ENCODE peak calls at places on chromosomes 16 and 17, in eight cellular contexts. One of them, this sample, is unnamed.

GRCh38 chr17:56598471-56598870 is 5.0 kb downstream of the NOG start:
- DNase-seq in AG09309: no peak
- DNase-seq in AG09319: no peak
- DNase-seq in fibroblast of mammary gland: peak
- DNase-seq in tibial artery: no peak
- DNase-seq in ascending aorta: no peak
- DNase-seq in A549: no peak
- DNase-seq in CD4-positive, alpha-beta T cell: no peak
- DNase-seq in this sample: no peak

GRCh38 chr17:45256114-45256966 is 5.6 kb downstream of the SPATA32 start:
- DNase-seq in AG09309: no peak
- DNase-seq in AG09319: no peak
- DNase-seq in fibroblast of mammary gland: no peak
- DNase-seq in tibial artery: no peak
- DNase-seq in ascending aorta: no peak
- DNase-seq in A549: no peak
- DNase-seq in CD4-positive, alpha-beta T cell: no peak
- DNase-seq in this sample: no peak

GRCh38 chr17:70028397-70028796 is 46.6 kb upstream of the KCNJ16 start:
- DNase-seq in AG09309: no peak
- DNase-seq in AG09319: no peak
- DNase-seq in fibroblast of mammary gland: no peak
- DNase-seq in tibial artery: no peak
- DNase-seq in ascending aorta: no peak
- DNase-seq in A549: no peak
- DNase-seq in CD4-positive, alpha-beta T cell: no peak
- DNase-seq in this sample: no peak

GRCh38 chr16:17229766-17230165 is 241.0 kb downstream of the XYLT1 start:
- DNase-seq in AG09309: no peak
- DNase-seq in AG09319: no peak
- DNase-seq in fibroblast of mammary gland: peak
- DNase-seq in tibial artery: no peak
- DNase-seq in ascending aorta: no peak
- DNase-seq in A549: no peak
- DNase-seq in CD4-positive, alpha-beta T cell: no peak
- DNase-seq in this sample: no peak

GRCh38 chr17:39530513-39530912 is 69.2 kb downstream of the CDK12 start:
- DNase-seq in AG09309: no peak
- DNase-seq in AG09319: no peak
- DNase-seq in fibroblast of mammary gland: no peak
- DNase-seq in tibial artery: no peak
- DNase-seq in ascending aorta: no peak
- DNase-seq in A549: no peak
- DNase-seq in CD4-positive, alpha-beta T cell: no peak
- DNase-seq in this sample: no peak

GRCh38 chr17:9725575-9725974 is 65.8 kb downstream of the DHRS7C start:
- DNase-seq in AG09309: no peak
- DNase-seq in AG09319: no peak
- DNase-seq in fibroblast of mammary gland: no peak
- DNase-seq in tibial artery: no peak
- DNase-seq in ascending aorta: no peak
- DNase-seq in A549: no peak
- DNase-seq in CD4-positive, alpha-beta T cell: no peak
- DNase-seq in this sample: peak

GRCh38 chr17:82967268-82968032 is 112.0 kb upstream of the METRNL start:
- DNase-seq in AG09309: no peak
- DNase-seq in AG09319: no peak
- DNase-seq in fibroblast of mammary gland: no peak
- DNase-seq in tibial artery: no peak
- DNase-seq in ascending aorta: no peak
- DNase-seq in A549: no peak
- DNase-seq in CD4-positive, alpha-beta T cell: no peak
- DNase-seq in this sample: no peak

GRCh38 chr17:68509151-68510057 is 2.8 kb upstream of the PRKAR1A start:
- DNase-seq in AG09309: no peak
- DNase-seq in AG09319: no peak
- DNase-seq in fibroblast of mammary gland: no peak
- DNase-seq in tibial artery: no peak
- DNase-seq in ascending aorta: no peak
- DNase-seq in A549: no peak
- DNase-seq in CD4-positive, alpha-beta T cell: no peak
- DNase-seq in this sample: no peak

GRCh38 chr16:55643161-55643970 is 12.4 kb upstream of the SLC6A2 start:
- DNase-seq in AG09309: no peak
- DNase-seq in AG09319: no peak
- DNase-seq in fibroblast of mammary gland: peak
- DNase-seq in tibial artery: no peak
- DNase-seq in ascending aorta: no peak
- DNase-seq in A549: no peak
- DNase-seq in CD4-positive, alpha-beta T cell: no peak
- DNase-seq in this sample: no peak

GRCh38 chr17:62882284-62882683 is 74.2 kb upstream of the MARCHF10 start:
- DNase-seq in AG09309: no peak
- DNase-seq in AG09319: no peak
- DNase-seq in fibroblast of mammary gland: no peak
- DNase-seq in tibial artery: no peak
- DNase-seq in ascending aorta: no peak
- DNase-seq in A549: no peak
- DNase-seq in CD4-positive, alpha-beta T cell: no peak
- DNase-seq in this sample: no peak

GRCh38 chr16:79365687-79366086 is 234.8 kb downstream of the MAF start:
- DNase-seq in AG09309: no peak
- DNase-seq in AG09319: no peak
- DNase-seq in fibroblast of mammary gland: no peak
- DNase-seq in tibial artery: no peak
- DNase-seq in ascending aorta: no peak
- DNase-seq in A549: no peak
- DNase-seq in CD4-positive, alpha-beta T cell: no peak
- DNase-seq in this sample: no peak

GRCh38 chr16:5982979-5983378 is 885.4 kb upstream of the EEF2KMT start:
- DNase-seq in AG09309: no peak
- DNase-seq in AG09319: no peak
- DNase-seq in fibroblast of mammary gland: no peak
- DNase-seq in tibial artery: no peak
- DNase-seq in ascending aorta: no peak
- DNase-seq in A549: no peak
- DNase-seq in CD4-positive, alpha-beta T cell: no peak
- DNase-seq in this sample: no peak

GRCh38 chr17:74770498-74771318 is 5.4 kb downstream of the NAT9 start:
- DNase-seq in AG09309: no peak
- DNase-seq in AG09319: no peak
- DNase-seq in fibroblast of mammary gland: peak
- DNase-seq in tibial artery: no peak
- DNase-seq in ascending aorta: no peak
- DNase-seq in A549: peak
- DNase-seq in CD4-positive, alpha-beta T cell: peak
- DNase-seq in this sample: peak

GRCh38 chr16:22898874-22899348 is 84.9 kb downstream of the HS3ST2 start:
- DNase-seq in AG09309: peak
- DNase-seq in AG09319: peak
- DNase-seq in fibroblast of mammary gland: peak
- DNase-seq in tibial artery: peak
- DNase-seq in ascending aorta: no peak
- DNase-seq in A549: peak
- DNase-seq in CD4-positive, alpha-beta T cell: peak
- DNase-seq in this sample: peak

GRCh38 chr16:20614201-20615141 is 38.3 kb upstream of the ACSM2B start:
- DNase-seq in AG09309: no peak
- DNase-seq in AG09319: no peak
- DNase-seq in fibroblast of mammary gland: no peak
- DNase-seq in tibial artery: no peak
- DNase-seq in ascending aorta: no peak
- DNase-seq in A549: no peak
- DNase-seq in CD4-positive, alpha-beta T cell: no peak
- DNase-seq in this sample: no peak

GRCh38 chr17:81429813-81430510 is 34.7 kb downstream of the BAHCC1 start:
- DNase-seq in AG09309: no peak
- DNase-seq in AG09319: no peak
- DNase-seq in fibroblast of mammary gland: peak
- DNase-seq in tibial artery: no peak
- DNase-seq in ascending aorta: no peak
- DNase-seq in A549: no peak
- DNase-seq in CD4-positive, alpha-beta T cell: no peak
- DNase-seq in this sample: peak

GRCh38 chr17:65564793-65565192 is 3.3 kb upstream of the AXIN2 start:
- DNase-seq in AG09309: no peak
- DNase-seq in AG09319: no peak
- DNase-seq in fibroblast of mammary gland: no peak
- DNase-seq in tibial artery: no peak
- DNase-seq in ascending aorta: no peak
- DNase-seq in A549: no peak
- DNase-seq in CD4-positive, alpha-beta T cell: no peak
- DNase-seq in this sample: no peak

GRCh38 chr17:1762906-1763829 is 1.3 kb downstream of the SERPINF1 start:
- DNase-seq in AG09309: no peak
- DNase-seq in AG09319: peak
- DNase-seq in fibroblast of mammary gland: peak
- DNase-seq in tibial artery: peak
- DNase-seq in ascending aorta: no peak
- DNase-seq in A549: no peak
- DNase-seq in CD4-positive, alpha-beta T cell: no peak
- DNase-seq in this sample: no peak

GRCh38 chr16:48091077-48091476 is 64.7 kb downstream of the ABCC12 start:
- DNase-seq in AG09309: no peak
- DNase-seq in AG09319: no peak
- DNase-seq in fibroblast of mammary gland: no peak
- DNase-seq in tibial artery: no peak
- DNase-seq in ascending aorta: no peak
- DNase-seq in A549: no peak
- DNase-seq in CD4-positive, alpha-beta T cell: no peak
- DNase-seq in this sample: no peak

GRCh38 chr17:57051886-57052342 is 33.1 kb upstream of the AKAP1 start:
- DNase-seq in AG09309: no peak
- DNase-seq in AG09319: no peak
- DNase-seq in fibroblast of mammary gland: no peak
- DNase-seq in tibial artery: no peak
- DNase-seq in ascending aorta: no peak
- DNase-seq in A549: no peak
- DNase-seq in CD4-positive, alpha-beta T cell: no peak
- DNase-seq in this sample: no peak

DNA sequence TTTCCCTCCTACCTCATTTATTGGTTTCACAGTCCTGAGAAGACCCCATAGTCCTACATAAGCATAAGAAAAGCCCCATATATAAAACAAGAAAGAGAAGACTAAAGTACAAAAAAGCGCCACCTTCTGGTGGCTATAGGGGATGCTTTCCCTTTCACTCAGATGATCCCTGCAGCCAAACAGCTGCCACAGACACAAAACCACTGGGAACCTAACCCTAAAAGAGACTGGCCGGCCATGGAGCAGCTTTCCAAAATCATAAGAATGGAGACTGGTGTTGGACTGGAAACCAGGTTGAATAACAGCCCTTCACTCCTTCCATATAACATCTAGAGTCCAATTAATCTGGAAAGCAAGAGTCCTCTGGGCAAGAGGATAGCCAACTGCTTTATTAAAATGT is 11.4 kb downstream of the DYNC1LI2 start:
- DNase-seq in AG09309: no peak
- DNase-seq in AG09319: no peak
- DNase-seq in fibroblast of mammary gland: peak
- DNase-seq in tibial artery: no peak
- DNase-seq in ascending aorta: no peak
- DNase-seq in A549: peak
- DNase-seq in CD4-positive, alpha-beta T cell: peak
- DNase-seq in this sample: peak
- TF ChIP-seq CTCF in AG09309: peak
- TF ChIP-seq CTCF in AG09319: peak
- TF ChIP-seq CTCF in fibroblast of mammary gland: peak
- TF ChIP-seq CTCF in tibial artery: peak
- TF ChIP-seq CTCF in ascending aorta: peak
- TF ChIP-seq CTCF in A549: peak
- TF ChIP-seq CTCF in CD4-positive, alpha-beta T cell: peak
- TF ChIP-seq CTCF in this sample: peak

DNA sequence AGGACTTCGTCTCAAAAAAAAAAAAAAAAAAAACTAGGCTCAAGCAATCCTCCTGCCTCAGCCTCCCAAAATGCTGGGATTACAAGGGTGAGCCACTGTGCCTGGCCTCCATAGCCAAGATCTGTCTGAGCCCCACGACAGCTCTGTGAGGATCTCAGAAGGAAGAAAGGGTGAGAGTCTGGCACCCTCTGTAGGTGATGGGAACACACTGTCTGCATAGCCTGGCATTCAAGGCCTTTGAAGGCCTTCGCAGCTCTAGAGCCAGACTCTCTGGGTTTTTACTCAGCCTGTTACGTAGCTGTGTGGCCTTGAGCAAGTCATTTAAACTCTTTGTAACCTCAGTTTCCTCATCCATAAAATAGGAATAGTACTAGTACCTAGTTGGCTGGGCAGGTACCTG is 6.3 kb upstream of the XPO6 start:
- DNase-seq in AG09309: peak
- DNase-seq in AG09319: no peak
- DNase-seq in fibroblast of mammary gland: peak
- DNase-seq in tibial artery: no peak
- DNase-seq in ascending aorta: no peak
- DNase-seq in A549: no peak
- DNase-seq in CD4-positive, alpha-beta T cell: peak
- DNase-seq in this sample: no peak
- TF ChIP-seq CTCF in AG09309: peak
- TF ChIP-seq CTCF in AG09319: peak
- TF ChIP-seq CTCF in fibroblast of mammary gland: peak
- TF ChIP-seq CTCF in tibial artery: no peak
- TF ChIP-seq CTCF in ascending aorta: no peak
- TF ChIP-seq CTCF in A549: peak
- TF ChIP-seq CTCF in CD4-positive, alpha-beta T cell: peak
- TF ChIP-seq CTCF in this sample: peak

DNA sequence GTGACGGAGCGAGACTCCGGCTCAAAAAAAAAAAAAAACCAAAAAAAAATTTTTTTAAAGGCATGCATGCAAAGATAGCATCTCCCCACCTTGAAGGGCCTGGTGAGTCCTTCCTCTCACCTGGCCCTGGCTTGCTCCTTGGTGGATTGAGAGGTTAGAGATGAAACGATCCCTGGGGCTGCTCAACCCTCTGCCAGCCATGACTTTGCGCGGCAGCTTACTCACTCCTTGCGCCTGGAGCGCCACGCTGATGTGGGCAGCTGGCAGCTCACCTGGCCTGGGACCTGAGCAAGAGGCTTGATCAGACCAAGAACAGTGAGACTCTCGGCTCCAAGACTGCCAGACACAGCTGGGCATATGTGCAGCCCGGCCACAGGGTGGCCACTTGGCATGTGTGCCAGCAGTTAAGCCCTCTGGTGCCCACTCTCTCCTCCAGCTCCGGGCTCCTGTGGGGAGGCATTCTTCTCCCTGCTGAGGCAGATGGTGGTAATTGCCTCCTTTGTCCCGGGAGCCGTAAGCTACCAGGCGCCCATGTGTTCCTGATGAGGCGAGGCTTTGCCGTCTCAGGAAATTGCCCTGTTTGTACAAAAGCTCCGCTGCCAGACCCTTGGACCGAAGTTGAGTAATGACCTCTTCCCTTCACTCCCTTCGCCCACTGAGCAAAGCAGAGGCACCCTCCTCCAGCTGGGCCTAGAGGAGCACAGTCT is 5.1 kb upstream of the EVPL start:
- DNase-seq in AG09309: no peak
- DNase-seq in AG09319: no peak
- DNase-seq in fibroblast of mammary gland: no peak
- DNase-seq in tibial artery: no peak
- DNase-seq in ascending aorta: no peak
- DNase-seq in A549: no peak
- DNase-seq in CD4-positive, alpha-beta T cell: no peak
- DNase-seq in this sample: no peak
- TF ChIP-seq CTCF in AG09309: no peak
- TF ChIP-seq CTCF in AG09319: no peak
- TF ChIP-seq CTCF in fibroblast of mammary gland: no peak
- TF ChIP-seq CTCF in tibial artery: no peak
- TF ChIP-seq CTCF in ascending aorta: no peak
- TF ChIP-seq CTCF in A549: no peak
- TF ChIP-seq CTCF in CD4-positive, alpha-beta T cell: no peak
- TF ChIP-seq CTCF in this sample: no peak

GRCh38 chr17:19336938-19337711 is 25.4 kb downstream of the B9D1 start:
- DNase-seq in AG09309: no peak
- DNase-seq in AG09319: no peak
- DNase-seq in fibroblast of mammary gland: no peak
- DNase-seq in tibial artery: no peak
- DNase-seq in ascending aorta: peak
- DNase-seq in A549: no peak
- DNase-seq in CD4-positive, alpha-beta T cell: no peak
- DNase-seq in this sample: no peak
- TF ChIP-seq CTCF in AG09309: peak
- TF ChIP-seq CTCF in AG09319: no peak
- TF ChIP-seq CTCF in fibroblast of mammary gland: no peak
- TF ChIP-seq CTCF in tibial artery: no peak
- TF ChIP-seq CTCF in ascending aorta: peak
- TF ChIP-seq CTCF in A549: no peak
- TF ChIP-seq CTCF in CD4-positive, alpha-beta T cell: no peak
- TF ChIP-seq CTCF in this sample: no peak

This sample was measured in neural crest cell.